ENCODE peak calls at places on chromosomes 6 and 20, in six cellular contexts. One of them, this sample, is unnamed.

GRCh38 chr6:122781716-122782115 is 2.2 kb downstream of the FABP7 start:
- DNase-seq in stomach: no peak
- DNase-seq in nephron progenitor cell: no peak
- DNase-seq in HT1080: no peak
- DNase-seq in activated T-helper 2 cell treated with anti-CD3 and anti-CD28 coated beads, Interferon-gamma antibody, Interleukin-2, Interleukin-4, amounts not matched to agents 10 μg/mL and 5 μg/mL and 100 μg/mL, durations not matched to agents 14 hours and 24 hours and 36 hours: no peak
- DNase-seq in KG1: no peak
- DNase-seq in this sample: no peak

GRCh38 chr20:57664476-57664875 is 44.2 kb upstream of the ZBP1 start:
- DNase-seq in stomach: no peak
- DNase-seq in nephron progenitor cell: no peak
- DNase-seq in HT1080: no peak
- DNase-seq in activated T-helper 2 cell treated with anti-CD3 and anti-CD28 coated beads, Interferon-gamma antibody, Interleukin-2, Interleukin-4, amounts not matched to agents 10 μg/mL and 5 μg/mL and 100 μg/mL, durations not matched to agents 14 hours and 24 hours and 36 hours: no peak
- DNase-seq in KG1: no peak
- DNase-seq in this sample: no peak

GRCh38 chr6:142716097-142716496 is 228.9 kb downstream of the HIVEP2 start:
- DNase-seq in stomach: no peak
- DNase-seq in nephron progenitor cell: no peak
- DNase-seq in HT1080: peak; percentile 27
- DNase-seq in activated T-helper 2 cell treated with anti-CD3 and anti-CD28 coated beads, Interferon-gamma antibody, Interleukin-2, Interleukin-4, amounts not matched to agents 10 μg/mL and 5 μg/mL and 100 μg/mL, durations not matched to agents 14 hours and 24 hours and 36 hours: no peak
- DNase-seq in KG1: no peak
- DNase-seq in this sample: peak; percentile 63

GRCh38 chr6:14706378-14706929 is 539.4 kb upstream of the JARID2 start:
- DNase-seq in stomach: no peak
- DNase-seq in nephron progenitor cell: no peak
- DNase-seq in HT1080: peak; percentile 99
- DNase-seq in activated T-helper 2 cell treated with anti-CD3 and anti-CD28 coated beads, Interferon-gamma antibody, Interleukin-2, Interleukin-4, amounts not matched to agents 10 μg/mL and 5 μg/mL and 100 μg/mL, durations not matched to agents 14 hours and 24 hours and 36 hours: peak; percentile 20
- DNase-seq in KG1: no peak
- DNase-seq in this sample: peak; percentile 80

GRCh38 chr6:79446006-79446405 is 91.2 kb downstream of the LCA5 start:
- DNase-seq in stomach: no peak
- DNase-seq in nephron progenitor cell: no peak
- DNase-seq in HT1080: no peak
- DNase-seq in activated T-helper 2 cell treated with anti-CD3 and anti-CD28 coated beads, Interferon-gamma antibody, Interleukin-2, Interleukin-4, amounts not matched to agents 10 μg/mL and 5 μg/mL and 100 μg/mL, durations not matched to agents 14 hours and 24 hours and 36 hours: no peak
- DNase-seq in KG1: no peak
- DNase-seq in this sample: no peak

GRCh38 chr6:139154885-139155547 is 20.1 kb downstream of the HECA start:
- DNase-seq in stomach: no peak
- DNase-seq in nephron progenitor cell: no peak
- DNase-seq in HT1080: no peak
- DNase-seq in activated T-helper 2 cell treated with anti-CD3 and anti-CD28 coated beads, Interferon-gamma antibody, Interleukin-2, Interleukin-4, amounts not matched to agents 10 μg/mL and 5 μg/mL and 100 μg/mL, durations not matched to agents 14 hours and 24 hours and 36 hours: no peak
- DNase-seq in KG1: no peak
- DNase-seq in this sample: no peak

GRCh38 chr6:105135907-105136432 is 43.8 kb downstream of the POPDC3 start:
- DNase-seq in stomach: no peak
- DNase-seq in nephron progenitor cell: no peak
- DNase-seq in HT1080: no peak
- DNase-seq in activated T-helper 2 cell treated with anti-CD3 and anti-CD28 coated beads, Interferon-gamma antibody, Interleukin-2, Interleukin-4, amounts not matched to agents 10 μg/mL and 5 μg/mL and 100 μg/mL, durations not matched to agents 14 hours and 24 hours and 36 hours: no peak
- DNase-seq in KG1: no peak
- DNase-seq in this sample: no peak

GRCh38 chr6:109351231-109352132 is 30.8 kb downstream of the CD164 start:
- DNase-seq in stomach: no peak
- DNase-seq in nephron progenitor cell: no peak
- DNase-seq in HT1080: peak; percentile 63
- DNase-seq in activated T-helper 2 cell treated with anti-CD3 and anti-CD28 coated beads, Interferon-gamma antibody, Interleukin-2, Interleukin-4, amounts not matched to agents 10 μg/mL and 5 μg/mL and 100 μg/mL, durations not matched to agents 14 hours and 24 hours and 36 hours: no peak
- DNase-seq in KG1: no peak
- DNase-seq in this sample: no peak

GRCh38 chr20:15278041-15278440 is 940.6 kb upstream of the FLRT3 start:
- DNase-seq in stomach: no peak
- DNase-seq in nephron progenitor cell: no peak
- DNase-seq in HT1080: peak; percentile 79
- DNase-seq in activated T-helper 2 cell treated with anti-CD3 and anti-CD28 coated beads, Interferon-gamma antibody, Interleukin-2, Interleukin-4, amounts not matched to agents 10 μg/mL and 5 μg/mL and 100 μg/mL, durations not matched to agents 14 hours and 24 hours and 36 hours: no peak
- DNase-seq in KG1: no peak
- DNase-seq in this sample: no peak

GRCh38 chr6:109867970-109868358 is 110.1 kb upstream of the GPR6 start:
- DNase-seq in stomach: no peak
- DNase-seq in nephron progenitor cell: no peak
- DNase-seq in HT1080: peak; percentile 18
- DNase-seq in activated T-helper 2 cell treated with anti-CD3 and anti-CD28 coated beads, Interferon-gamma antibody, Interleukin-2, Interleukin-4, amounts not matched to agents 10 μg/mL and 5 μg/mL and 100 μg/mL, durations not matched to agents 14 hours and 24 hours and 36 hours: no peak
- DNase-seq in KG1: no peak
- DNase-seq in this sample: peak; percentile 11

GRCh38 chr6:16725145-16725864 is 36.0 kb downstream of the ATXN1 start:
- DNase-seq in stomach: no peak
- DNase-seq in nephron progenitor cell: no peak
- DNase-seq in HT1080: peak; percentile 74
- DNase-seq in activated T-helper 2 cell treated with anti-CD3 and anti-CD28 coated beads, Interferon-gamma antibody, Interleukin-2, Interleukin-4, amounts not matched to agents 10 μg/mL and 5 μg/mL and 100 μg/mL, durations not matched to agents 14 hours and 24 hours and 36 hours: no peak
- DNase-seq in KG1: no peak
- DNase-seq in this sample: no peak

GRCh38 chr20:3102575-3103368 is 18.2 kb upstream of the AVP start:
- DNase-seq in stomach: no peak
- DNase-seq in nephron progenitor cell: no peak
- DNase-seq in HT1080: no peak
- DNase-seq in activated T-helper 2 cell treated with anti-CD3 and anti-CD28 coated beads, Interferon-gamma antibody, Interleukin-2, Interleukin-4, amounts not matched to agents 10 μg/mL and 5 μg/mL and 100 μg/mL, durations not matched to agents 14 hours and 24 hours and 36 hours: no peak
- DNase-seq in KG1: no peak
- DNase-seq in this sample: no peak

GRCh38 chr6:28522594-28523557 is 2.8 kb upstream of the GPX5 start:
- DNase-seq in stomach: no peak
- DNase-seq in nephron progenitor cell: no peak
- DNase-seq in HT1080: no peak
- DNase-seq in activated T-helper 2 cell treated with anti-CD3 and anti-CD28 coated beads, Interferon-gamma antibody, Interleukin-2, Interleukin-4, amounts not matched to agents 10 μg/mL and 5 μg/mL and 100 μg/mL, durations not matched to agents 14 hours and 24 hours and 36 hours: peak; percentile 33
- DNase-seq in KG1: no peak
- DNase-seq in this sample: no peak

GRCh38 chr6:146582857-146583256 is 15.9 kb upstream of the ADGB start:
- DNase-seq in stomach: peak; percentile 43
- DNase-seq in nephron progenitor cell: no peak
- DNase-seq in HT1080: no peak
- DNase-seq in activated T-helper 2 cell treated with anti-CD3 and anti-CD28 coated beads, Interferon-gamma antibody, Interleukin-2, Interleukin-4, amounts not matched to agents 10 μg/mL and 5 μg/mL and 100 μg/mL, durations not matched to agents 14 hours and 24 hours and 36 hours: no peak
- DNase-seq in KG1: no peak
- DNase-seq in this sample: no peak

GRCh38 chr20:33803921-33804337 is 7.2 kb upstream of the CHMP4B start:
- DNase-seq in stomach: no peak
- DNase-seq in nephron progenitor cell: no peak
- DNase-seq in HT1080: peak; percentile 78
- DNase-seq in activated T-helper 2 cell treated with anti-CD3 and anti-CD28 coated beads, Interferon-gamma antibody, Interleukin-2, Interleukin-4, amounts not matched to agents 10 μg/mL and 5 μg/mL and 100 μg/mL, durations not matched to agents 14 hours and 24 hours and 36 hours: no peak
- DNase-seq in KG1: no peak
- DNase-seq in this sample: no peak

GRCh38 chr20:4135385-4136077 is 120.2 kb upstream of the RNF24 start:
- DNase-seq in stomach: peak; percentile 64
- DNase-seq in nephron progenitor cell: no peak
- DNase-seq in HT1080: peak; percentile 100
- DNase-seq in activated T-helper 2 cell treated with anti-CD3 and anti-CD28 coated beads, Interferon-gamma antibody, Interleukin-2, Interleukin-4, amounts not matched to agents 10 μg/mL and 5 μg/mL and 100 μg/mL, durations not matched to agents 14 hours and 24 hours and 36 hours: no peak
- DNase-seq in KG1: no peak
- DNase-seq in this sample: no peak

GRCh38 chr6:97705568-97705967 is 422.6 kb upstream of the MMS22L start:
- DNase-seq in stomach: no peak
- DNase-seq in nephron progenitor cell: no peak
- DNase-seq in HT1080: peak; percentile 11
- DNase-seq in activated T-helper 2 cell treated with anti-CD3 and anti-CD28 coated beads, Interferon-gamma antibody, Interleukin-2, Interleukin-4, amounts not matched to agents 10 μg/mL and 5 μg/mL and 100 μg/mL, durations not matched to agents 14 hours and 24 hours and 36 hours: no peak
- DNase-seq in KG1: no peak
- DNase-seq in this sample: peak; percentile 17

GRCh38 chr20:17698419-17698818 is 1.3 kb upstream of the BANF2 start:
- DNase-seq in stomach: no peak
- DNase-seq in nephron progenitor cell: no peak
- DNase-seq in HT1080: no peak
- DNase-seq in activated T-helper 2 cell treated with anti-CD3 and anti-CD28 coated beads, Interferon-gamma antibody, Interleukin-2, Interleukin-4, amounts not matched to agents 10 μg/mL and 5 μg/mL and 100 μg/mL, durations not matched to agents 14 hours and 24 hours and 36 hours: no peak
- DNase-seq in KG1: no peak
- DNase-seq in this sample: no peak

This sample was measured in left kidney.